ENCODE peak calls at places on chromosomes 4 and X, in eight cellular contexts. Q is glutamatergic neuron, P is fibroblast of pulmonary artery, I is Peyer's patch, F is ovary, Z is choroid plexus epithelial cell, O is adrenal gland, C is lower leg skin. W is an unnamed sample.

GRCh38 chr4:183356931-183357675 is 34.9 kb upstream of the CLDN24 start:
- DNase-seq in O (no peak), I (no peak), Z (no peak), Q (no peak), P (no peak), F (no peak), C (peak; percentile 83), W (no peak)

GRCh38 chrX:153560000-153560399 is 38.9 kb downstream of the CCNQ start:
- DNase-seq in C (no peak), F (no peak), Z (peak; percentile 43), Q (no peak), O (no peak), P (peak; percentile 13), I (no peak), W (no peak)

GRCh38 chrX:150767045-150767395 is 73.8 kb downstream of the MTMR1 start:
- DNase-seq in C (peak; percentile 83), F (no peak), Z (no peak), Q (no peak), I (no peak), O (no peak), P (peak; percentile 56), W (no peak)

GRCh38 chr4:53714377-53715140 is 123.3 kb upstream of the LNX1 start:
- DNase-seq in F (no peak), C (no peak), P (peak; percentile 60), O (no peak), Z (peak; percentile 40), Q (no peak), I (no peak), W (no peak)

GRCh38 chrX:155534800-155535199 is 76.4 kb upstream of the F8A3 start:
- DNase-seq in C (no peak), O (no peak), P (peak; percentile 0), I (no peak), Q (no peak), Z (peak; percentile 10), F (no peak), W (no peak)

GRCh38 chr4:73068496-73069337 is 799 bp downstream of the COX18 start:
- DNase-seq in I (no peak), P (peak; percentile 45), Z (peak; percentile 46), F (no peak), O (no peak), C (no peak), Q (no peak), W (no peak)

GRCh38 chr4:37873383-37873782 is 17.5 kb upstream of the TBC1D1 start:
- DNase-seq in Q (no peak), Z (peak; percentile 88), O (no peak), P (peak; percentile 87), F (no peak), C (no peak), I (no peak), W (no peak)

GRCh38 chrX:11100281-11101035 is 10.7 kb upstream of the HCCS start:
- DNase-seq in I (no peak), F (peak; percentile 21), O (no peak), Z (peak; percentile 75), Q (peak; percentile 15), P (peak; percentile 76), C (no peak), W (no peak)

GRCh38 chr4:124529131-124529530 is 183.4 kb downstream of the ANKRD50 start:
- DNase-seq in F (no peak), P (no peak), O (no peak), C (no peak), Q (no peak), I (no peak), Z (no peak), W (no peak)

GRCh38 chr4:106338671-106339070 is 22.3 kb downstream of the AIMP1 start:
- DNase-seq in P (no peak), Z (no peak), I (no peak), O (no peak), F (no peak), C (no peak), Q (no peak), W (no peak)

GRCh38 chr4:138835833-138836521 is 179.6 kb upstream of the NOCT start:
- DNase-seq in Q (no peak), P (peak; percentile 41), O (no peak), F (no peak), Z (peak; percentile 55), I (no peak), C (no peak), W (no peak)

GRCh38 chr4:98046665-98047064 is 96.6 kb downstream of the STPG2 start:
- DNase-seq in I (no peak), O (no peak), P (no peak), Z (no peak), Q (no peak), C (no peak), F (no peak), W (no peak)

GRCh38 chrX:348461-349117 is 30.0 kb upstream of the GTPBP6 start:
- DNase-seq in Q (no peak), O (no peak), F (peak; percentile 3), Z (peak; percentile 66), C (no peak), I (no peak), P (peak; percentile 35), W (no peak)

GRCh38 chr4:32462944-32463343 is 1742.8 kb downstream of the PCDH7 start:
- DNase-seq in P (peak; percentile 55), Z (peak; percentile 60), C (no peak), O (no peak), Q (peak; percentile 27), F (no peak), I (no peak), W (no peak)

GRCh38 chrX:43846558-43846957 is 35.7 kb downstream of the MAOB start:
- DNase-seq in O (no peak), F (no peak), Q (no peak), P (no peak), Z (no peak), I (no peak), C (no peak), W (no peak)

GRCh38 chr4:179867300-179867878 is 2375.8 kb upstream of the TENM3 start:
- DNase-seq in O (peak; percentile 79), C (no peak), Z (peak; percentile 1), Q (peak; percentile 85), P (no peak), F (no peak), I (peak; percentile 20), W (peak; percentile 34)

GRCh38 chr4:41406051-41406516 is 131.9 kb upstream of the LIMCH1 start:
- DNase-seq in C (no peak), O (peak; percentile 45), F (no peak), P (peak; percentile 7), Q (no peak), Z (no peak), I (no peak), W (no peak)

GRCh38 chrX:29941292-29941691 is 274.1 kb upstream of the MAGEB2 start:
- DNase-seq in Q (no peak), O (no peak), I (no peak), F (no peak), P (peak; percentile 47), C (no peak), Z (peak; percentile 40), W (no peak)

GRCh38 chr4:79237836-79238235 is 88.0 kb downstream of the NAA11 start:
- DNase-seq in P (no peak), C (no peak), Z (peak; percentile 4), F (no peak), I (no peak), O (no peak), Q (no peak), W (no peak)

GRCh38 chr4:79247695-79248394 is 78.0 kb downstream of the NAA11 start:
- DNase-seq in I (no peak), F (no peak), C (no peak), Q (no peak), O (no peak), Z (no peak), P (no peak), W (no peak)

GRCh38 chr4:79241846-79242245 is 84.0 kb downstream of the NAA11 start:
- DNase-seq in Q (no peak), O (no peak), Z (peak; percentile 50), P (peak; percentile 29), C (no peak), I (no peak), F (no peak), W (no peak)
- TF ChIP-seq CTCF in Q (no peak), O (no peak), Z (peak; percentile 32), P (peak; percentile 25), C (no peak), I (no peak), F (no peak), W (no peak)

DNA sequence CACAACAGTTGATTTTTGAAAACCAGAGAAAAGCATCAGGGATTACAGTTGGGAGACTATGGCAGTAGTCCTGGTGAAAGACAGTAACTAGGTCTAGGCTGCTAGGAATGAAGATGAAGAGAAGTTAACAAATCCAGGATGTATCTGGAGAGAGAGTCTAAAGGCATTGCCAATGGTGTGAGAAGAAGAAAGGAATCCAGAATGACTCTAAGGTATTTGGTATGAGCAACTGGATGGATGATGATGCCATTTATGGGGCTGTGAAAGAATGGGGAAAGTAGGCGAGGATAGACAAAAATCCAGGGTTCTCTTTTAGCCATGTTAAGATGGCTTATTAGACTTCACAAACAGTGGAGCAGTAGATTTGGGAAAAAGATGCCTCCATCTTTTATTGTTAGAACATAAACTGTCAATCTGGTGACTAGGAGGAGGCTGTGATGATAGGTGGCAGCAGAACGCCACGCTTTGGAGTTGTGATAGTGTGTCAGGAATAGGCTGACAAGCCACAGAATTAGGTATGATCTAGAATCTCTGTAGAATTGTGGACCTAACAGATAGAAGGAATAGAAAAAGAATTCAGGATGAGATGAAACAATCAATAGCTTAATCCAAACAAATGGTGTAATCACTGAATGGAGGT is 27.3 kb upstream of the JADE1 start:
- DNase-seq in F (no peak), C (no peak), O (no peak), Q (no peak), Z (no peak), P (no peak), I (peak; percentile 38), W (no peak)
- TF ChIP-seq CTCF in F (no peak), C (no peak), O (peak; percentile 15), Q (no peak), Z (no peak), P (no peak), I (no peak), W (peak; percentile 6)

GRCh38 chrX:131729295-131729694 is 185.4 kb downstream of the OR13H1 start:
- DNase-seq in F (peak; percentile 88), O (peak; percentile 88), P (no peak), I (peak; percentile 86), Z (no peak), C (peak; percentile 95), Q (no peak), W (peak; percentile 87)

GRCh38 chrX:131724292-131724691 is 180.4 kb downstream of the OR13H1 start:
- DNase-seq in F (no peak), I (no peak), O (no peak), Q (no peak), P (no peak), C (no peak), Z (no peak), W (no peak)

GRCh38 chrX:131727778-131728177 is 183.9 kb downstream of the OR13H1 start:
- DNase-seq in Q (no peak), Z (no peak), P (no peak), O (no peak), F (no peak), I (no peak), C (peak; percentile 68), W (no peak)

GRCh38 chrX:131725001-131725654 is 181.3 kb downstream of the OR13H1 start:
- DNase-seq in O (no peak), Z (no peak), F (no peak), Q (no peak), I (no peak), P (no peak), C (peak; percentile 45), W (no peak)

GRCh38 chrX:131728295-131729145 is 184.6 kb downstream of the OR13H1 start:
- DNase-seq in Z (no peak), I (peak; percentile 78), O (peak; percentile 90), C (peak; percentile 92), Q (no peak), F (peak; percentile 84), P (no peak), W (peak; percentile 87)
- TF ChIP-seq CTCF in Z (no peak), I (peak; percentile 28), O (no peak), C (no peak), Q (no peak), F (peak; percentile 34), P (no peak), W (peak; percentile 26)

GRCh38 chrX:48648299-48648698 is 35.3 kb upstream of the WAS start:
- DNase-seq in C (peak; percentile 81), P (peak; percentile 67), Q (peak; percentile 64), Z (peak; percentile 69), I (peak; percentile 20), O (peak; percentile 31), F (peak; percentile 30), W (peak; percentile 30)
- TF ChIP-seq CTCF in C (no peak), P (peak; percentile 31), Q (no peak), Z (peak; percentile 50), I (no peak), O (peak; percentile 46), F (peak; percentile 13), W (no peak)

W was measured in lung.